ENCODE peak calls at places on chromosomes 11 and 22, in four cellular contexts. B, O, R and P are unnamed samples. For H3K9me3, the result is how much of the 10 kb centered on the place peaks cover.

GRCh38 chr22:49292909-49293308 is 534.8 kb downstream of the BRD1 start:
- DNase-seq in B (no peak), O (no peak), R (no peak), P (no peak)

GRCh38 chr11:20163778-20164133 is 3.5 kb upstream of the DBX1 start:
- DNase-seq in B (no peak), O (no peak), R (no peak), P (no peak)

GRCh38 chr11:60717956-60718355 is 6.6 kb upstream of the MS4A18 start:
- DNase-seq in B (peak), O (no peak), R (no peak), P (no peak)

GRCh38 chr11:119420631-119421030 is 2.3 kb downstream of the THY1 start:
- DNase-seq in B (no peak), O (no peak), R (no peak), P (no peak)

GRCh38 chr22:38735465-38736256 is 20.1 kb downstream of the SUN2 start:
- DNase-seq in B (no peak), O (no peak), R (no peak), P (no peak)

GRCh38 chr11:32231909-32232493 is 141.1 kb downstream of the RCN1 start:
- DNase-seq in B (no peak), O (no peak), R (no peak), P (no peak)

GRCh38 chr11:28337701-28338100 is 229.5 kb downstream of the METTL15 start:
- DNase-seq in B (no peak), O (no peak), R (no peak), P (no peak)

GRCh38 chr11:101127348-101127698 is 2.3 kb downstream of the PGR start:
- DNase-seq in B (no peak), O (no peak), R (no peak), P (no peak)

GRCh38 chr22:28920757-28921584 is 37.6 kb downstream of the ZNRF3 start:
- DNase-seq in B (no peak), O (no peak), R (no peak), P (no peak)

GRCh38 chr11:9357041-9357440 is 27.4 kb upstream of the IPO7 start:
- DNase-seq in B (no peak), O (no peak), R (no peak), P (no peak)

GRCh38 chr11:99406345-99406744 is 385.6 kb downstream of the CNTN5 start:
- DNase-seq in B (no peak), O (no peak), R (no peak), P (no peak)

GRCh38 chr11:6992457-6993431 is 27.4 kb downstream of the ZNF214 start:
- DNase-seq in B (no peak), O (no peak), R (no peak), P (no peak)

GRCh38 chr22:41345807-41346335 is 35.9 kb upstream of the TEF start:
- DNase-seq in B (no peak), O (no peak), R (no peak), P (no peak)

GRCh38 chr11:15944460-15944859 is 411.9 kb downstream of the SOX6 start:
- DNase-seq in B (no peak), O (no peak), R (no peak), P (no peak)

GRCh38 chr11:128042290-128042751 is 545.0 kb downstream of the ETS1 start:
- DNase-seq in B (no peak), O (no peak), R (no peak), P (no peak)

GRCh38 chr22:29011868-29012428 is 49.7 kb downstream of the C22orf31 start:
- DNase-seq in B (no peak), O (no peak), R (no peak), P (no peak)

GRCh38 chr11:101327908-101328307 is 198.3 kb upstream of the PGR start:
- DNase-seq in B (no peak), O (no peak), R (no peak), P (no peak)

GRCh38 chr11:66694056-66694410 is 16.3 kb upstream of the RBM4B start:
- DNase-seq in B (no peak), O (no peak), R (peak), P (no peak)

GRCh38 chr11:36135062-36135461 is 154.2 kb downstream of the COMMD9 start:
- DNase-seq in B (no peak), O (no peak), R (no peak), P (no peak)

GRCh38 chr11:17651061-17651460 is 68.3 kb upstream of the MYOD1 start:
- DNase-seq in B (no peak), O (no peak), R (no peak), P (no peak)

GRCh38 chr22:30948930-30949342 is 19.6 kb downstream of the MORC2 start:
- DNase-seq in B (no peak), O (no peak), R (no peak), P (no peak)

GRCh38 chr11:74849525-74850391 is 99.1 kb downstream of the XRRA1 start:
- DNase-seq in B (no peak), O (no peak), R (no peak), P (no peak)

GRCh38 chr11:78564037-78564888 is 10.4 kb downstream of the NARS2 start:
- DNase-seq in B (peak), O (peak), R (peak), P (no peak)
- H3K27ac ChIP-seq in B (no peak), O (no peak), R (no peak), P (no peak)

GRCh38 chr11:133928628-133929059 is 28.1 kb downstream of the IGSF9B start:
- DNase-seq in B (peak), O (peak), R (no peak), P (peak)
- H3K4me3 ChIP-seq in B (peak), O (peak), R (no peak), P (peak)

DNA sequence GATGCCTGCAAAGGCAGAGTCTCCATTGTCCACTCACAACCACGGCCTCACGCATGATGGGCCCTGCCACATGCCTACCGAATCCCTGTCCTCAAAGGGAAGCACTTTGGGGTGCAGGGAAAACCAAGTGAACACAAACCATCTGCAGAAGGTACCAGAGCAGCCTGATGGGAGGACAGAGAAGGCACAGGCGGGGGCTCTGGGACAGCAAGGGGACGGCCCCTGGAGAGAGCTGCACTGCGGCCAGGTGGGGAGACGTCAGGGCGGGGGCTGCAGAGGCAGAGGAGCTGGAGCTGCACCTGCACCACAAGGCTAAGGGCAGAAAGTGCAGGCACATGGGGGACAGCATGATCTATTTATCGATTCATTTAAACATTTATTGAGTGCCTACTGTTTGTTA is 1056.0 kb downstream of the TBC1D22A start:
- DNase-seq in B (no peak), O (no peak), R (no peak), P (no peak)
- H3K9me3 ChIP-seq in B (under half), O (under half), R (under half), P (under half)

GRCh38 chr11:3002871-3003270 is 10.7 kb upstream of the NAP1L4 start:
- DNase-seq in B (no peak), O (no peak), R (no peak), P (no peak)
- H3K27ac ChIP-seq in B (no peak), O (no peak), R (no peak), P (no peak)

DNA sequence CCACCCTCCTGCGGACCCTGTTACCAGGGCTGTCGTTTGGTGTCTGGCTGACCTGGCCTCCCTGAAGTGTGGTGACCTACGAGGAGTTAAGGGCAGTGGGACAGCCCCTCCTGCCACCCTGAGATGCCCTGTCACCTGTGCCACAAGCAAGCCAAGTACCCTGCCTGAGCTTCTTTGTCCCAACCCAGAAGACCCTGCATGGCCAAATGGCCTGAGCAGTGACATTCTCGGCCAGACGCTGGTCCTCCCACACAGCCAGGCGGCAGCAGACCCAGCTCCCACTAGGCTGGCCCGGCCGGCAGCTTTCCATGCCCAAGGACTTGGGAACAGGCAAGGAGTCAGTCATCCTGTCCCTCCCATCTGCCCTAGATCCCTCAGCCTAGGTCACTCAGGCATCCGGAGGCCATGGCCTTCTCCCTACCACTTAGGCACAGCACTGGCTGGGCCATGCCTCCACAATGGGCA is 7.6 kb downstream of the ARVCF start:
- DNase-seq in B (peak), O (no peak), R (no peak), P (no peak)
- H3K4me3 ChIP-seq in B (no peak), O (no peak), R (no peak), P (no peak)

GRCh38 chr11:2621919-2622318 is 77.9 kb downstream of the KCNQ1OT1 start:
- DNase-seq in B (no peak), O (no peak), R (no peak), P (no peak)
- H3K9me3 ChIP-seq in B (under half), O (under half), R (under half), P (under half)

GRCh38 chr11:46920709-46921108 is 2.4 kb upstream of the LRP4 start:
- DNase-seq in B (no peak), O (no peak), R (peak), P (no peak)
- H3K27ac ChIP-seq in B (no peak), O (no peak), R (peak), P (no peak)